ENCODE peak calls at places on chromosomes 7 and 10, in nine cellular contexts. I is tibial nerve, W is bronchial epithelial cell, R is heart left ventricle, N is SK-N-SH, K is kidney epithelial cell, L is cardiac muscle cell, H is GM12865, J is sigmoid colon. S is an unnamed sample.

GRCh38 chr7:86644282-86645173 is 819 bp downstream of the GRM3 start:
- DNase-seq in I (no peak), W (no peak), R (no peak), N (peak), K (no peak), L (no peak), H (no peak), J (peak), S (no peak)

GRCh38 chr7:151010307-151011096 is 13.8 kb downstream of the ATG9B start:
- DNase-seq in I (no peak), W (no peak), R (no peak), N (no peak), K (no peak), L (peak), H (no peak), J (no peak), S (no peak)

GRCh38 chr10:100522107-100522811 is 2.6 kb upstream of the SEC31B start:
- DNase-seq in I (no peak), W (peak), R (no peak), N (no peak), K (no peak), L (no peak), H (no peak), J (no peak), S (no peak)

GRCh38 chr7:79452495-79453265 is 787 bp downstream of the MAGI2 start:
- DNase-seq in I (no peak), W (no peak), R (peak), N (peak), K (no peak), L (peak), H (no peak), J (peak), S (peak)

GRCh38 chr10:95297402-95297801 is 6.6 kb upstream of the PDLIM1 start:
- DNase-seq in I (no peak), W (no peak), R (peak), N (no peak), K (no peak), L (no peak), H (peak), J (no peak), S (no peak)

GRCh38 chr10:6170638-6171037 is 32.1 kb upstream of the PFKFB3 start:
- DNase-seq in I (no peak), W (no peak), R (peak), N (no peak), K (no peak), L (no peak), H (no peak), J (no peak), S (no peak)

GRCh38 chr7:2864204-2864985 is 20.3 kb upstream of the GNA12 start:
- DNase-seq in I (no peak), W (peak), R (no peak), N (no peak), K (no peak), L (no peak), H (peak), J (no peak), S (no peak)

GRCh38 chr7:100827330-100828226 is at the start of gene EPHB4:
- DNase-seq in I (no peak), W (peak), R (peak), N (peak), K (no peak), L (peak), H (no peak), J (peak), S (peak)

GRCh38 chr7:105245398-105246099 is 143.2 kb downstream of the SRPK2 start:
- DNase-seq in I (no peak), W (no peak), R (no peak), N (peak), K (peak), L (peak), H (no peak), J (no peak), S (no peak)

GRCh38 chr10:24034571-24034970 is 174.4 kb upstream of the KIAA1217 start:
- DNase-seq in I (no peak), W (peak), R (peak), N (peak), K (no peak), L (peak), H (peak), J (no peak), S (peak)

GRCh38 chr7:75650671-75651070 is 88.1 kb downstream of the HIP1 start:
- DNase-seq in I (no peak), W (no peak), R (peak), N (peak), K (no peak), L (no peak), H (no peak), J (no peak), S (peak)

GRCh38 chr10:94274142-94274787 is 88.5 kb downstream of the NOC3L start:
- DNase-seq in I (peak), W (no peak), R (peak), N (no peak), K (no peak), L (peak), H (no peak), J (peak), S (peak)

GRCh38 chr7:92916751-92917369 is 80.5 kb upstream of the CDK6 start:
- DNase-seq in I (no peak), W (peak), R (no peak), N (peak), K (peak), L (peak), H (no peak), J (no peak), S (no peak)

GRCh38 chr10:28284126-28284525 is 18.7 kb downstream of the MPP7 start:
- DNase-seq in I (no peak), W (peak), R (no peak), N (no peak), K (no peak), L (no peak), H (no peak), J (no peak), S (no peak)

GRCh38 chr10:122062831-122063674 is 74.1 kb downstream of the TACC2 start:
- DNase-seq in I (peak), W (peak), R (peak), N (peak), K (peak), L (peak), H (no peak), J (peak), S (peak)

GRCh38 chr10:133475821-133476640 is 22.3 kb downstream of the SCART1 start:
- DNase-seq in I (no peak), W (no peak), R (no peak), N (peak), K (no peak), L (no peak), H (no peak), J (no peak), S (no peak)

GRCh38 chr7:69871213-69871885 is 273.1 kb downstream of the AUTS2 start:
- DNase-seq in I (no peak), W (peak), R (no peak), N (peak), K (peak), L (peak), H (no peak), J (no peak), S (no peak)

GRCh38 chr10:94194256-94194655 is 168.5 kb downstream of the NOC3L start:
- DNase-seq in I (no peak), W (peak), R (no peak), N (no peak), K (peak), L (peak), H (no peak), J (no peak), S (no peak)

GRCh38 chr7:66894463-66895080 is 26.5 kb upstream of the TMEM248 start:
- DNase-seq in I (no peak), W (peak), R (no peak), N (no peak), K (no peak), L (peak), H (peak), J (no peak), S (no peak)

GRCh38 chr10:132103116-132103910 is 37.6 kb downstream of the JAKMIP3 start:
- DNase-seq in I (no peak), W (no peak), R (no peak), N (no peak), K (no peak), L (no peak), H (no peak), J (no peak), S (no peak)

DNA sequence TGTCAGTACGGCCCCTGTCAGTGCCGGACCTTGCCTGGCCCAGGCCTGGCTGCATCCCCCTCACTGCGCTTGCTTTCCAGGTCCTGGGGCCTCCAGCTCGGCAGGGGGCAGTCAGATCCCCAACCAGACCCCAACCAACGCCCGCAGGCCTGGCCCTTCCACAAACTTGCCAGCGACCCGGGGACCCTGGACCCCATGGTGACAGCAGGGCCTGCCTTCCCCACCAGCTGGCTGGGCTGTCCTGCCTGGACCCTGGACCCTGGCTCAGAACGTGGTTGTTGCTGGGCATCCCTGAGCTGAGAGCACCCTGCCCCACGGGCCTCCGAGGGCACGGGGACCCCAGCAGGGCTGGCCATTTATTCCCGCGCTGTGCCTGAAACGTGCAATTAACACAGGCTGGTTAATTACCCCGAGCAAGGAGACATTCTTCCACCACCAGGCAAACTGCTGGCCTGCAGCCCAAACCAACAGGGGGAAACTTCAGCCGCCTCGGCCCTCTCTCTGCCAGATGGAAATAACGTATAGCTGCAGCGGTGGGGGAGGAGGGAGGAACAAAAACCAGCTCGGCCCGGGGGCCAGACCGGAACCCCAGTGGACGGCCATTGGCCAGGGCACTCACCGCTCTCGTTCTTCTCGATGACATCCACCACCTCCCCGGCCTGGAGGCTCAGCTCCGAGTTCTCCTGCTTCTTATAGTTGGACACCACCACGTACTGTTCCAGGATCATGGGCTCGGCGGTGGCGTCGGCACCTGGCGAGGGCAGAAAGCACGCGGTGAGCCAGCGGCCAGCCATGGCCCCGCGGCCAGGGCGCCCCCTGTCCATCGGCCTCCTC is 167.1 kb downstream of the NEURL1 start:
- DNase-seq in I (no peak), W (no peak), R (peak), N (no peak), K (no peak), L (peak), H (no peak), J (peak), S (peak)
- H3K4me3 ChIP-seq in I (peak), W (peak), R (peak), N (no peak), K (peak), L (no peak), H (no peak), J (peak), S (peak)

GRCh38 chr10:47241256-47241655 is 58.7 kb upstream of the GDF10 start:
- DNase-seq in I (no peak), W (no peak), R (no peak), N (no peak), K (no peak), L (no peak), H (no peak), J (no peak), S (no peak)

GRCh38 chr10:47241946-47242900 is 57.8 kb upstream of the GDF10 start:
- DNase-seq in I (no peak), W (no peak), R (no peak), N (no peak), K (no peak), L (no peak), H (no peak), J (no peak), S (no peak)

GRCh38 chr10:47238331-47239095 is 61.5 kb upstream of the GDF10 start:
- DNase-seq in I (no peak), W (no peak), R (no peak), N (no peak), K (no peak), L (no peak), H (no peak), J (peak), S (no peak)

GRCh38 chr10:47239211-47239610 is 60.8 kb upstream of the GDF10 start:
- DNase-seq in I (no peak), W (no peak), R (no peak), N (no peak), K (no peak), L (peak), H (no peak), J (no peak), S (no peak)

GRCh38 chr10:47240173-47240572 is 59.8 kb upstream of the GDF10 start:
- DNase-seq in I (no peak), W (no peak), R (no peak), N (no peak), K (no peak), L (no peak), H (no peak), J (no peak), S (no peak)
- TF ChIP-seq CTCF in I (no peak), W (no peak), R (no peak), N (no peak), K (no peak), L (no peak), H (no peak), J (no peak), S (no peak)

GRCh38 chr10:75197066-75197465 is 13.5 kb upstream of the VDAC2 start:
- DNase-seq in I (no peak), W (no peak), R (no peak), N (no peak), K (no peak), L (no peak), H (no peak), J (peak), S (no peak)

GRCh38 chr10:75187961-75188426 is 22.6 kb upstream of the VDAC2 start:
- DNase-seq in I (no peak), W (peak), R (peak), N (peak), K (no peak), L (peak), H (peak), J (no peak), S (no peak)

GRCh38 chr10:75195035-75195763 is 15.4 kb upstream of the VDAC2 start:
- DNase-seq in I (no peak), W (peak), R (no peak), N (no peak), K (no peak), L (peak), H (no peak), J (peak), S (no peak)

GRCh38 chr10:75189266-75190096 is 21.1 kb upstream of the VDAC2 start:
- DNase-seq in I (no peak), W (no peak), R (no peak), N (no peak), K (no peak), L (no peak), H (no peak), J (no peak), S (no peak)

GRCh38 chr10:75191821-75192568 is 18.6 kb upstream of the VDAC2 start:
- DNase-seq in I (no peak), W (peak), R (peak), N (no peak), K (no peak), L (peak), H (no peak), J (peak), S (peak)
- H3K4me3 ChIP-seq in I (no peak), W (no peak), R (peak), N (no peak), K (no peak), L (no peak), H (no peak), J (no peak), S (no peak)

GRCh38 chr7:16609842-16610450 is 35.6 kb downstream of the ANKMY2 start:
- DNase-seq in I (no peak), W (no peak), R (no peak), N (no peak), K (no peak), L (no peak), H (peak), J (no peak), S (no peak)

GRCh38 chr7:16603633-16604032 is 41.9 kb downstream of the ANKMY2 start:
- DNase-seq in I (no peak), W (peak), R (no peak), N (no peak), K (no peak), L (no peak), H (no peak), J (no peak), S (no peak)

GRCh38 chr7:16599860-16600259 is 45.7 kb downstream of the ANKMY2 start:
- DNase-seq in I (no peak), W (peak), R (no peak), N (no peak), K (no peak), L (no peak), H (no peak), J (no peak), S (no peak)

GRCh38 chr7:16606704-16607103 is 38.9 kb downstream of the ANKMY2 start:
- DNase-seq in I (no peak), W (no peak), R (no peak), N (no peak), K (no peak), L (no peak), H (peak), J (no peak), S (no peak)

GRCh38 chr7:16604054-16604453 is 41.5 kb downstream of the ANKMY2 start:
- DNase-seq in I (no peak), W (peak), R (no peak), N (no peak), K (no peak), L (peak), H (no peak), J (no peak), S (no peak)
- TF ChIP-seq CTCF in I (peak), W (peak), R (peak), N (peak), K (no peak), L (no peak), H (peak), J (no peak), S (peak)

S was measured in left ventricle myocardium inferior.